ENCODE peak calls at places on chromosomes 4 and X, in nine cellular contexts. One of them, this sample, is unnamed.

GRCh38 chr4:36316544-36317082 is 35.2 kb downstream of the DTHD1 start:
- DNase-seq in suprapubic skin: no peak
- DNase-seq in HepG2: no peak
- DNase-seq in transverse colon: no peak
- DNase-seq in HCT116: no peak
- DNase-seq in GM12878: no peak
- DNase-seq in stomach: no peak
- DNase-seq in H1: no peak
- DNase-seq in spleen: no peak
- DNase-seq in this sample: no peak

GRCh38 chr4:20428410-20429160 is 176.9 kb downstream of the SLIT2 start:
- DNase-seq in suprapubic skin: no peak
- DNase-seq in HepG2: no peak
- DNase-seq in transverse colon: no peak
- DNase-seq in HCT116: no peak
- DNase-seq in GM12878: no peak
- DNase-seq in stomach: no peak
- DNase-seq in H1: no peak
- DNase-seq in spleen: no peak
- DNase-seq in this sample: no peak

GRCh38 chr4:171896426-171896825 is 83.2 kb downstream of the GALNTL6 start:
- DNase-seq in suprapubic skin: no peak
- DNase-seq in HepG2: no peak
- DNase-seq in transverse colon: no peak
- DNase-seq in HCT116: no peak
- DNase-seq in GM12878: no peak
- DNase-seq in stomach: no peak
- DNase-seq in H1: no peak
- DNase-seq in spleen: no peak
- DNase-seq in this sample: no peak

GRCh38 chr4:38958453-38958852 is 73.8 kb downstream of the TMEM156 start:
- DNase-seq in suprapubic skin: no peak
- DNase-seq in HepG2: no peak
- DNase-seq in transverse colon: no peak
- DNase-seq in HCT116: no peak
- DNase-seq in GM12878: no peak
- DNase-seq in stomach: no peak
- DNase-seq in H1: no peak
- DNase-seq in spleen: no peak
- DNase-seq in this sample: no peak

GRCh38 chrX:115372026-115372610 is 82.6 kb downstream of the LUZP4 start:
- DNase-seq in suprapubic skin: no peak
- DNase-seq in HepG2: no peak
- DNase-seq in transverse colon: no peak
- DNase-seq in HCT116: peak
- DNase-seq in GM12878: no peak
- DNase-seq in stomach: no peak
- DNase-seq in H1: no peak
- DNase-seq in spleen: no peak
- DNase-seq in this sample: no peak

GRCh38 chr4:23921993-23922392 is 32.1 kb upstream of the PPARGC1A start:
- DNase-seq in suprapubic skin: no peak
- DNase-seq in HepG2: no peak
- DNase-seq in transverse colon: no peak
- DNase-seq in HCT116: no peak
- DNase-seq in GM12878: no peak
- DNase-seq in stomach: no peak
- DNase-seq in H1: no peak
- DNase-seq in spleen: no peak
- DNase-seq in this sample: no peak

GRCh38 chr4:156312261-156312847 is 358.7 kb upstream of the CTSO start:
- DNase-seq in suprapubic skin: no peak
- DNase-seq in HepG2: no peak
- DNase-seq in transverse colon: no peak
- DNase-seq in HCT116: no peak
- DNase-seq in GM12878: no peak
- DNase-seq in stomach: no peak
- DNase-seq in H1: no peak
- DNase-seq in spleen: no peak
- DNase-seq in this sample: no peak

GRCh38 chr4:71333960-71334951 is 4.6 kb upstream of the SLC4A4 start:
- DNase-seq in suprapubic skin: no peak
- DNase-seq in HepG2: no peak
- DNase-seq in transverse colon: no peak
- DNase-seq in HCT116: no peak
- DNase-seq in GM12878: no peak
- DNase-seq in stomach: no peak
- DNase-seq in H1: no peak
- DNase-seq in spleen: no peak
- DNase-seq in this sample: no peak

GRCh38 chrX:75746891-75747639 is 38.0 kb downstream of the MAGEE2 start:
- DNase-seq in suprapubic skin: no peak
- DNase-seq in HepG2: peak
- DNase-seq in transverse colon: peak
- DNase-seq in HCT116: no peak
- DNase-seq in GM12878: no peak
- DNase-seq in stomach: peak
- DNase-seq in H1: peak
- DNase-seq in spleen: peak
- DNase-seq in this sample: peak

GRCh38 chr4:21763865-21764264 is 184.7 kb downstream of the KCNIP4 start:
- DNase-seq in suprapubic skin: no peak
- DNase-seq in HepG2: no peak
- DNase-seq in transverse colon: no peak
- DNase-seq in HCT116: no peak
- DNase-seq in GM12878: no peak
- DNase-seq in stomach: no peak
- DNase-seq in H1: no peak
- DNase-seq in spleen: no peak
- DNase-seq in this sample: no peak

GRCh38 chr4:1604181-1604705 is 79.9 kb downstream of the FAM53A start:
- DNase-seq in suprapubic skin: peak
- DNase-seq in HepG2: no peak
- DNase-seq in transverse colon: no peak
- DNase-seq in HCT116: no peak
- DNase-seq in GM12878: no peak
- DNase-seq in stomach: no peak
- DNase-seq in H1: no peak
- DNase-seq in spleen: peak
- DNase-seq in this sample: no peak

GRCh38 chr4:1072830-1073446 is 40.4 kb downstream of the RNF212 start:
- DNase-seq in suprapubic skin: peak
- DNase-seq in HepG2: peak
- DNase-seq in transverse colon: peak
- DNase-seq in HCT116: peak
- DNase-seq in GM12878: no peak
- DNase-seq in stomach: peak
- DNase-seq in H1: peak
- DNase-seq in spleen: no peak
- DNase-seq in this sample: peak

GRCh38 chrX:111467896-111468295 is 43.5 kb upstream of the SERTM2 start:
- DNase-seq in suprapubic skin: peak
- DNase-seq in HepG2: no peak
- DNase-seq in transverse colon: no peak
- DNase-seq in HCT116: no peak
- DNase-seq in GM12878: no peak
- DNase-seq in stomach: no peak
- DNase-seq in H1: no peak
- DNase-seq in spleen: no peak
- DNase-seq in this sample: no peak

GRCh38 chr4:159103406-159104131 is 690 bp downstream of the RAPGEF2 start:
- DNase-seq in suprapubic skin: peak
- DNase-seq in HepG2: no peak
- DNase-seq in transverse colon: peak
- DNase-seq in HCT116: no peak
- DNase-seq in GM12878: no peak
- DNase-seq in stomach: peak
- DNase-seq in H1: peak
- DNase-seq in spleen: peak
- DNase-seq in this sample: no peak

DNA sequence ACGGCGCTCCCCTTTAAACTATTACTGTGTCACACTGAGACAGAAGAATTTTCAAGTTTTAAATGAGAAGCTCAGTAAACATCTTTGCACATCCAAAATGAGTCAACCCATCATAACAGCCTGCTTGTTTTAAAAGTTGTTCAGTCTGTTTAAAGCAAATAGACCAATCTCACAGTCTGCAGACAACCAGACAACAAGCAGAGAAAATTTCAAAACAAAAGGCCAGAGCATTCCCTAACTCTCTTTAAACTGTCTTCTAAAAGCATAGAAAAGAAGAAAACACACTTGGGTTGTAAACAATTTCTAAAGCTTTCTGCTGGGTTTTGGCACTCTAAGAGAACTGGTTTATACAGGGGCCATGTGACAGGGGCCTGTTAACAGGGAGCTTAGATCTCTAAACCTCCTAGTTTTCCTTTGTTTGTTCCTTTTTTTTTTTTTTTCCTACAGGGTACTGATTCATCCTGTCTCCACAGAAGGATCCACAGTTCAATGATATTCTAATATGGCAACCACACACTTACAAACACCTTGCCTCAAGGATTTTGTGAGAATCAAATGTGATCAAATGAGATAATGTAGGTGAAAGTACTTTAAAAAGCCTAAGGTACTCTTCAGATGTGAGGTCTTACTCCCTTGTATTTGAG is 100.8 kb upstream of the MAML3 start:
- DNase-seq in suprapubic skin: no peak
- DNase-seq in HepG2: no peak
- DNase-seq in transverse colon: no peak
- DNase-seq in HCT116: no peak
- DNase-seq in GM12878: no peak
- DNase-seq in stomach: no peak
- DNase-seq in H1: no peak
- DNase-seq in spleen: no peak
- DNase-seq in this sample: no peak
- H3K27ac ChIP-seq in suprapubic skin: no peak
- H3K27ac ChIP-seq in HepG2: no peak
- H3K27ac ChIP-seq in transverse colon: peak
- H3K27ac ChIP-seq in HCT116: no peak
- H3K27ac ChIP-seq in GM12878: no peak
- H3K27ac ChIP-seq in stomach: no peak
- H3K27ac ChIP-seq in H1: no peak
- H3K27ac ChIP-seq in spleen: no peak
- H3K27ac ChIP-seq in this sample: no peak

DNA sequence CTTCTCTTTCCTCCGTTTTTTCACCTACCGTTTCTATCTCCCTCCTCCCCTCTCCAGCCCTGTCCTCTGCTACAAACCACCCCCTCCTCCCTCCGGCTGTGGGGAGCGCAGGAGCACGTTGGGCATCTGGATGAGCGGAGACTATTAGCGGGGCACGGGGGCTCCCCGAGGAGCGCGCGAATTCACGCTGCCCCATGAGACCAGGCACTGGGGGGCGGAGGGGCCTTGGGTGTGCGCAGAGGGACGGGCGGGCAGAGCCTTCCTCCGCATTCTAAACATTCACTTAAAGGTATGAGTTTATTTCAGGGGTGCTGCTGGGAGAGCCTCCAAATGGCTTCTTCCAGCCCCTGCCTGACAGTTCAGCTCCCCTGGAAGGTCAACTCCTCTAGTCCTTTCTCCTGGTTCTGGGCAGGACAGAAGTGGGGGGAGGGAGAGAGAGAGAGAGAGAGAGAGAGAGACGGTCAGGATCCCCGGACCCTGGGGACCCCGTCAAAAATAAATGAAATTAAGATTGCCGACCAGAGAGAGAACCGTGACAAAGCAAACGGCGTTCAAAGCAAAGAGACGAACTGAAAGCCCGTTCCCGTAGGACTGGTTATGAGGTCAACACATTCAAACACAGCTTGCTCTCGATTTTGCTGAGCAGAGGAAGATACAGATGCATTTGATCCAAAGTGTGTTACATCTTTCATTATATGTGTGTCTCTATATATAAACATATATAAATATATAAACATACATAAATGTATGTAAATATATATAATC is 5.0 kb downstream of the SHOX start:
- DNase-seq in suprapubic skin: no peak
- DNase-seq in HepG2: no peak
- DNase-seq in transverse colon: no peak
- DNase-seq in HCT116: no peak
- DNase-seq in GM12878: no peak
- DNase-seq in stomach: no peak
- DNase-seq in H1: peak
- DNase-seq in spleen: peak
- DNase-seq in this sample: no peak
- TF ChIP-seq POLR2AphosphoS5 in suprapubic skin: no peak
- TF ChIP-seq POLR2AphosphoS5 in HepG2: no peak
- TF ChIP-seq POLR2AphosphoS5 in transverse colon: no peak
- TF ChIP-seq POLR2AphosphoS5 in HCT116: no peak
- TF ChIP-seq POLR2AphosphoS5 in GM12878: no peak
- TF ChIP-seq POLR2AphosphoS5 in stomach: no peak
- TF ChIP-seq POLR2AphosphoS5 in H1: no peak
- TF ChIP-seq POLR2AphosphoS5 in spleen: no peak
- TF ChIP-seq POLR2AphosphoS5 in this sample: no peak

GRCh38 chr4:111808174-111808573 is 337.1 kb upstream of the FAM241A start:
- DNase-seq in suprapubic skin: no peak
- DNase-seq in HepG2: no peak
- DNase-seq in transverse colon: no peak
- DNase-seq in HCT116: no peak
- DNase-seq in GM12878: no peak
- DNase-seq in stomach: no peak
- DNase-seq in H1: no peak
- DNase-seq in spleen: no peak
- DNase-seq in this sample: no peak

GRCh38 chr4:111814961-111815360 is 330.3 kb upstream of the FAM241A start:
- DNase-seq in suprapubic skin: no peak
- DNase-seq in HepG2: no peak
- DNase-seq in transverse colon: no peak
- DNase-seq in HCT116: no peak
- DNase-seq in GM12878: no peak
- DNase-seq in stomach: no peak
- DNase-seq in H1: no peak
- DNase-seq in spleen: no peak
- DNase-seq in this sample: no peak

GRCh38 chr4:111813565-111814140 is 331.6 kb upstream of the FAM241A start:
- DNase-seq in suprapubic skin: no peak
- DNase-seq in HepG2: no peak
- DNase-seq in transverse colon: no peak
- DNase-seq in HCT116: no peak
- DNase-seq in GM12878: no peak
- DNase-seq in stomach: no peak
- DNase-seq in H1: no peak
- DNase-seq in spleen: no peak
- DNase-seq in this sample: no peak

GRCh38 chr4:111811661-111812060 is 333.6 kb upstream of the FAM241A start:
- DNase-seq in suprapubic skin: no peak
- DNase-seq in HepG2: no peak
- DNase-seq in transverse colon: no peak
- DNase-seq in HCT116: no peak
- DNase-seq in GM12878: no peak
- DNase-seq in stomach: no peak
- DNase-seq in H1: no peak
- DNase-seq in spleen: no peak
- DNase-seq in this sample: no peak

GRCh38 chr4:111812760-111813159 is 332.5 kb upstream of the FAM241A start:
- DNase-seq in suprapubic skin: no peak
- DNase-seq in HepG2: no peak
- DNase-seq in transverse colon: no peak
- DNase-seq in HCT116: no peak
- DNase-seq in GM12878: no peak
- DNase-seq in stomach: no peak
- DNase-seq in H1: no peak
- DNase-seq in spleen: no peak
- DNase-seq in this sample: no peak
- TF ChIP-seq POLR2A in suprapubic skin: no peak
- TF ChIP-seq POLR2A in HepG2: no peak
- TF ChIP-seq POLR2A in transverse colon: no peak
- TF ChIP-seq POLR2A in HCT116: no peak
- TF ChIP-seq POLR2A in GM12878: no peak
- TF ChIP-seq POLR2A in stomach: no peak
- TF ChIP-seq POLR2A in H1: no peak
- TF ChIP-seq POLR2A in spleen: no peak
- TF ChIP-seq POLR2A in this sample: no peak

GRCh38 chrX:44997282-44997813 is 124.4 kb downstream of the KDM6A start:
- DNase-seq in suprapubic skin: no peak
- DNase-seq in HepG2: no peak
- DNase-seq in transverse colon: peak
- DNase-seq in HCT116: no peak
- DNase-seq in GM12878: no peak
- DNase-seq in stomach: no peak
- DNase-seq in H1: no peak
- DNase-seq in spleen: no peak
- DNase-seq in this sample: no peak
- H3K27ac ChIP-seq in suprapubic skin: no peak
- H3K27ac ChIP-seq in HepG2: no peak
- H3K27ac ChIP-seq in transverse colon: no peak
- H3K27ac ChIP-seq in HCT116: no peak
- H3K27ac ChIP-seq in GM12878: peak
- H3K27ac ChIP-seq in stomach: no peak
- H3K27ac ChIP-seq in H1: no peak
- H3K27ac ChIP-seq in spleen: peak
- H3K27ac ChIP-seq in this sample: no peak